ENCODE peak calls at places on chromosomes 2 and 18, in nine cellular contexts. R is right lobe of liver; J is naive thymus-derived CD4-positive, alpha-beta T cell; X is CD4-positive, alpha-beta T cell; W is psoas muscle; Y is prostate gland; M is Peyer's patch; L is neuronal stem cell; B is spleen. G is an unnamed sample. For H3K27me3, the result is how much of the 10 kb centered on the place peaks cover.

GRCh38 chr2:101821059-101821805 is 123.7 kb downstream of the MAP4K4 start:
- DNase-seq in R (no peak), J (no peak), X (no peak), W (no peak), Y (no peak), M (no peak), L (no peak), B (no peak), G (no peak)

GRCh38 chr2:42327125-42327524 is 33.9 kb downstream of the COX7A2L start:
- DNase-seq in R (no peak), J (no peak), X (no peak), W (no peak), Y (peak), M (no peak), L (no peak), B (no peak), G (no peak)

GRCh38 chr18:12373032-12373770 is 3.8 kb downstream of the AFG3L2 start:
- DNase-seq in R (no peak), J (no peak), X (no peak), W (no peak), Y (no peak), M (peak), L (no peak), B (no peak), G (no peak)

GRCh38 chr2:46656640-46657039 is 177.3 kb downstream of the TMEM247 start:
- DNase-seq in R (no peak), J (no peak), X (no peak), W (no peak), Y (no peak), M (no peak), L (no peak), B (no peak), G (no peak)

GRCh38 chr18:75041586-75041985 is 167.4 kb downstream of the PTGR3 start:
- DNase-seq in R (no peak), J (no peak), X (no peak), W (no peak), Y (no peak), M (no peak), L (no peak), B (no peak), G (no peak)

GRCh38 chr2:50769416-50769815 is 262.5 kb downstream of the NRXN1 start:
- DNase-seq in R (peak), J (no peak), X (no peak), W (no peak), Y (no peak), M (no peak), L (no peak), B (no peak), G (peak)

GRCh38 chr2:106288873-106289272 is 94.8 kb upstream of the UXS1 start:
- DNase-seq in R (no peak), J (no peak), X (no peak), W (no peak), Y (no peak), M (no peak), L (no peak), B (no peak), G (no peak)

GRCh38 chr2:119366161-119366648 is 429 bp downstream of the C2orf76 start:
- DNase-seq in R (no peak), J (no peak), X (no peak), W (no peak), Y (peak), M (no peak), L (no peak), B (no peak), G (no peak)

GRCh38 chr2:134669731-134670669 is 48.8 kb downstream of the TMEM163 start:
- DNase-seq in R (no peak), J (peak), X (peak), W (no peak), Y (no peak), M (peak), L (no peak), B (peak), G (no peak)

GRCh38 chr2:232318175-232318855 is 60.2 kb upstream of the ALPP start:
- DNase-seq in R (no peak), J (no peak), X (no peak), W (no peak), Y (peak), M (peak), L (no peak), B (no peak), G (no peak)

GRCh38 chr18:73462092-73462491 is 594.3 kb upstream of the NETO1 start:
- DNase-seq in R (peak), J (no peak), X (no peak), W (no peak), Y (peak), M (no peak), L (no peak), B (no peak), G (peak)

GRCh38 chr18:36297419-36298112 is at the start of gene FHOD3:
- DNase-seq in R (peak), J (no peak), X (no peak), W (peak), Y (peak), M (peak), L (peak), B (no peak), G (peak)

GRCh38 chr2:222930862-222931261 is 70.0 kb downstream of the ACSL3 start:
- DNase-seq in R (no peak), J (no peak), X (no peak), W (no peak), Y (no peak), M (no peak), L (no peak), B (no peak), G (no peak)

GRCh38 chr2:190270298-190270697 is 49.3 kb downstream of the HIBCH start:
- DNase-seq in R (no peak), J (no peak), X (no peak), W (no peak), Y (no peak), M (no peak), L (no peak), B (no peak), G (no peak)

GRCh38 chr2:98155291-98155690 is 68.3 kb downstream of the VWA3B start:
- DNase-seq in R (no peak), J (no peak), X (no peak), W (no peak), Y (no peak), M (no peak), L (no peak), B (no peak), G (no peak)

GRCh38 chr2:48852938-48853337 is 97.4 kb upstream of the LHCGR start:
- DNase-seq in R (no peak), J (no peak), X (no peak), W (no peak), Y (no peak), M (no peak), L (no peak), B (no peak), G (no peak)

GRCh38 chr2:19733951-19734425 is 167.8 kb downstream of the TTC32 start:
- DNase-seq in R (no peak), J (no peak), X (no peak), W (no peak), Y (no peak), M (no peak), L (no peak), B (no peak), G (no peak)

GRCh38 chr2:26344581-26345283 is 1.2 kb upstream of the SELENOI start:
- DNase-seq in R (peak), J (no peak), X (no peak), W (no peak), Y (peak), M (peak), L (no peak), B (no peak), G (peak)

GRCh38 chr2:95309599-95309998 is 12.5 kb downstream of the KCNIP3 start:
- DNase-seq in R (no peak), J (no peak), X (no peak), W (no peak), Y (no peak), M (no peak), L (no peak), B (no peak), G (no peak)

GRCh38 chr2:3533836-3534235 is 14.5 kb upstream of the ADI1 start:
- DNase-seq in R (no peak), J (no peak), X (no peak), W (no peak), Y (no peak), M (no peak), L (no peak), B (no peak), G (no peak)

GRCh38 chr2:650343-651310 is 26.6 kb downstream of the TMEM18 start:
- DNase-seq in R (no peak), J (no peak), X (no peak), W (no peak), Y (no peak), M (no peak), L (no peak), B (no peak), G (no peak)

GRCh38 chr2:69631402-69631801 is 12.1 kb downstream of the AAK1 start:
- DNase-seq in R (no peak), J (no peak), X (no peak), W (no peak), Y (no peak), M (no peak), L (no peak), B (no peak), G (no peak)

GRCh38 chr2:26414291-26414690 is 12.6 kb downstream of the DRC1 start:
- DNase-seq in R (no peak), J (no peak), X (no peak), W (no peak), Y (no peak), M (no peak), L (no peak), B (no peak), G (no peak)

GRCh38 chr2:239015769-239016675 is 168.1 kb downstream of the TWIST2 start:
- DNase-seq in R (no peak), J (no peak), X (no peak), W (no peak), Y (no peak), M (no peak), L (no peak), B (peak), G (no peak)

GRCh38 chr2:3667151-3667631 is 9.2 kb downstream of the ALLC start:
- DNase-seq in R (no peak), J (peak), X (no peak), W (no peak), Y (no peak), M (peak), L (no peak), B (no peak), G (peak)

GRCh38 chr2:36339819-36340218 is 15.8 kb upstream of the CRIM1 start:
- DNase-seq in R (no peak), J (no peak), X (no peak), W (no peak), Y (no peak), M (no peak), L (no peak), B (no peak), G (no peak)

GRCh38 chr2:7930800-7931635 is 750.8 kb upstream of the ID2 start:
- DNase-seq in R (no peak), J (no peak), X (no peak), W (no peak), Y (no peak), M (no peak), L (no peak), B (no peak), G (no peak)

GRCh38 chr2:58044145-58044544 is 2.5 kb upstream of the VRK2 start:
- DNase-seq in R (no peak), J (no peak), X (no peak), W (no peak), Y (no peak), M (no peak), L (no peak), B (no peak), G (no peak)

GRCh38 chr2:239803102-239803763 is 221.9 kb downstream of the NDUFA10 start:
- DNase-seq in R (no peak), J (peak), X (no peak), W (no peak), Y (no peak), M (peak), L (no peak), B (no peak), G (no peak)

GRCh38 chr2:43171789-43172188 is 54.6 kb downstream of the ZFP36L2 start:
- DNase-seq in R (peak), J (no peak), X (no peak), W (no peak), Y (peak), M (peak), L (no peak), B (no peak), G (peak)

GRCh38 chr2:16181062-16181740 is 240.9 kb downstream of the MYCN start:
- DNase-seq in R (no peak), J (no peak), X (no peak), W (no peak), Y (peak), M (no peak), L (no peak), B (no peak), G (peak)

GRCh38 chr2:19021721-19022120 is 336.7 kb downstream of the OSR1 start:
- DNase-seq in R (peak), J (no peak), X (no peak), W (no peak), Y (no peak), M (no peak), L (no peak), B (no peak), G (no peak)

GRCh38 chr18:63683890-63684289 is 18.9 kb upstream of the SERPINB11 start:
- DNase-seq in R (no peak), J (no peak), X (no peak), W (no peak), Y (no peak), M (no peak), L (no peak), B (no peak), G (no peak)

GRCh38 chr2:184596819-184597411 is 1.4 kb upstream of the ZNF804A start:
- DNase-seq in R (no peak), J (no peak), X (no peak), W (no peak), Y (no peak), M (no peak), L (peak), B (no peak), G (no peak)

GRCh38 chr18:24910217-24910616 is 441.7 kb downstream of the ZNF521 start:
- DNase-seq in R (no peak), J (no peak), X (no peak), W (no peak), Y (no peak), M (no peak), L (no peak), B (no peak), G (no peak)

GRCh38 chr2:160407393-160408204 is 86.0 kb downstream of the RBMS1 start:
- DNase-seq in R (peak), J (peak), X (peak), W (peak), Y (peak), M (peak), L (peak), B (peak), G (peak)

GRCh38 chr2:219512524-219513216 is 1.6 kb upstream of the ASIC4 start:
- DNase-seq in R (no peak), J (no peak), X (no peak), W (no peak), Y (no peak), M (no peak), L (no peak), B (no peak), G (peak)
- H3K27me3 ChIP-seq in R (under half), J (under half), X (half or more), W (under half), Y (under half), M (under half), L (half or more), B (under half), G (under half)

GRCh38 chr2:75194184-75194868 is 5.0 kb downstream of the TACR1 start:
- DNase-seq in R (no peak), J (no peak), X (no peak), W (no peak), Y (no peak), M (no peak), L (no peak), B (no peak), G (no peak)
- H3K27me3 ChIP-seq in R (under half), J (under half), X (under half), W (half or more), Y (under half), M (under half), L (under half), B (under half), G (under half)

GRCh38 chr2:176150338-176151198 is 782 bp upstream of the HOXD4 start:
- DNase-seq in R (no peak), J (no peak), X (no peak), W (no peak), Y (no peak), M (no peak), L (no peak), B (no peak), G (no peak)

GRCh38 chr2:176148758-176149483 is 2.4 kb upstream of the HOXD4 start:
- DNase-seq in R (no peak), J (no peak), X (no peak), W (no peak), Y (no peak), M (no peak), L (no peak), B (no peak), G (no peak)

GRCh38 chr2:176152350-176153181 is 1.2 kb downstream of the HOXD4 start:
- DNase-seq in R (no peak), J (no peak), X (no peak), W (no peak), Y (no peak), M (no peak), L (no peak), B (no peak), G (no peak)

GRCh38 chr2:176149484-176150337 is 1.6 kb upstream of the HOXD4 start:
- DNase-seq in R (no peak), J (no peak), X (no peak), W (no peak), Y (no peak), M (no peak), L (no peak), B (no peak), G (no peak)

DNA sequence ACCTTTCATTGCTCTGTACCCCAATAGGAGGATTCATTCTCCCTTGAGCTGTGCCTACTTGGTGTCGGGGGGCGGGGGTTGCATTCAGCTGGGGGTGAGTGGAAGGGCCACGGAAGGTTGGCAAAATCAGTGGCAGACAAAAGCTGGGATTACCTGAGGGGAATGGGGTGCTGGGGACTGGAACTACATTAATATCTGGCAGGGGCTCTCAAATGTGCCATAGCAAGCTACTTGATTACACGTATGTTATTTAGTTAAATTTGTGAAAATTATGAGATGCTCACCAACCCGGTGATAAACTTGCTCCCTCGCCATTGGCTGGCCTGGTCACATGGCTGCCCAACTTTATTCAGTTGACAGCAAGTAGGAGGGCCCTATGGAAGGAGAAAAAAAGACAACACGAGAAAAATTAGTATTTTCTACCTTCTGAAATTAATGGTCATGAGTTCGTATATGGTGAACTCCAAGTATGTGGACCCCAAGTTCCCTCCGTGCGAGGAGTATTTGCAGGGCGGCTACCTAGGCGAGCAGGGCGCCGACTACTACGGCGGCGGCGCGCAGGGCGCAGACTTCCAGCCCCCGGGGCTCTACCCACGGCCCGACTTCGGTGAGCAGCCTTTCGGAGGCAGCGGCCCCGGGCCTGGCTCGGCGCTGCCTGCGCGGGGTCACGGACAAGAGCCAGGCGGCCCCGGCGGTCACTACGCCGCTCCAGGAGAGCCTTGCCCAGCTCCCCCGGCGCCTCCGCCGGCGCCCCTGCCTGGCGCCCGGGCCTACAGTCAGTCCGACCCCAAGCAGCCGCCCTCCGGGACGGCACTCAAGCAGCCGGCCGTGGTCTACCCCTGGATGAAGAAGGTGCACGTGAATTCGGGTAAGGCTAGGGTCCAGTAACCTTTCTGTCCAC is at the start of gene HOXD4:
- DNase-seq in R (no peak), J (no peak), X (no peak), W (no peak), Y (no peak), M (no peak), L (no peak), B (no peak), G (no peak)
- H3K27me3 ChIP-seq in R (under half), J (under half), X (half or more), W (under half), Y (under half), M (under half), L (half or more), B (under half), G (under half)

GRCh38 chr18:13914756-13915155 is 580 bp downstream of the MC2R start:
- DNase-seq in R (no peak), J (no peak), X (no peak), W (no peak), Y (no peak), M (no peak), L (no peak), B (no peak), G (no peak)

GRCh38 chr18:13914170-13914569 is 1.2 kb downstream of the MC2R start:
- DNase-seq in R (no peak), J (no peak), X (no peak), W (no peak), Y (no peak), M (no peak), L (no peak), B (no peak), G (no peak)

GRCh38 chr18:13912601-13913000 is 2.7 kb downstream of the MC2R start:
- DNase-seq in R (no peak), J (no peak), X (no peak), W (no peak), Y (no peak), M (no peak), L (no peak), B (no peak), G (no peak)

GRCh38 chr18:13915391-13915790 is at the start of gene MC2R:
- DNase-seq in R (no peak), J (no peak), X (no peak), W (no peak), Y (no peak), M (no peak), L (no peak), B (no peak), G (no peak)

DNA sequence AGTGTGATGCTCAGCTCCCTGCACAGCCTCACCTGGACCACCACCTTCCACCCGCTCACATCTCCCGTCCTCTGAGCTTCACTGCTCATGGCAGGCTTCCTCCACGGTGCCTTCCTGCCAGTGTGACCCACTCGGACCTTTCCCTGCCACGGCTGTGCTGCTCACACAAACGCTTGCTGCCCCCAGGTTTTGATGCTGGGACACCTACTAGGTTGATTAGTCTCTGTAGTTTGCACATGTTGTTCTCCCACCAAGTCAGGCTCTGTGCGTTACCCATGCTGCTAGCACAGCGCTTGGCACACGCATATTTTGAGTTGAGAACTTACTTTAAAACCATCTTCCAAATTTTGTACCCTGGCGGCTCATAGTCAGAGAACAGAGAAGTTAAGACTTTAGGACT is 2.1 kb downstream of the MC2R start:
- DNase-seq in R (no peak), J (no peak), X (no peak), W (no peak), Y (no peak), M (no peak), L (no peak), B (no peak), G (no peak)
- H3K27me3 ChIP-seq in R (under half), J (under half), X (under half), W (under half), Y (under half), M (under half), L (under half), B (under half), G (under half)